ENCODE peak calls at places on chromosomes 2 and 18, in nine cellular contexts. T is OCI-LY7, V is cardiac fibroblast, Y is HCT116, U is suprapubic skin, C is foreskin fibroblast, M is sigmoid colon, G is right cardiac atrium, Q is neuronal stem cell. O is an unnamed sample.

GRCh38 chr18:43830905-43831304 is 553.6 kb upstream of the SYT4 start:
- DNase-seq in T (no peak), V (no peak), Y (no peak), U (no peak), C (peak; percentile 6), M (no peak), G (no peak), Q (no peak), O (no peak)

GRCh38 chr2:160087854-160088745 is 25.7 kb upstream of the PLA2R1 start:
- DNase-seq in T (peak; percentile 50), V (peak; percentile 68), Y (no peak), U (no peak), C (peak; percentile 29), M (no peak), G (no peak), Q (no peak), O (peak; percentile 5)

GRCh38 chr2:98460573-98461560 is 16.2 kb downstream of the INPP4A start:
- DNase-seq in T (peak; percentile 69), V (no peak), Y (no peak), U (no peak), C (no peak), M (peak; percentile 62), G (peak; percentile 75), Q (no peak), O (no peak)

GRCh38 chr2:61970807-61971556 is 65.5 kb downstream of the COMMD1 start:
- DNase-seq in T (no peak), V (no peak), Y (no peak), U (no peak), C (no peak), M (no peak), G (no peak), Q (no peak), O (no peak)

GRCh38 chr18:55763298-55763697 is 175.3 kb upstream of the TCF4 start:
- DNase-seq in T (no peak), V (peak; percentile 63), Y (no peak), U (no peak), C (peak; percentile 26), M (no peak), G (no peak), Q (no peak), O (no peak)

GRCh38 chr2:23066701-23067100 is 318.3 kb upstream of the KLHL29 start:
- DNase-seq in T (no peak), V (no peak), Y (no peak), U (no peak), C (no peak), M (no peak), G (no peak), Q (no peak), O (no peak)

GRCh38 chr2:146189541-146189940 is 1655.3 kb upstream of the ACVR2A start:
- DNase-seq in T (no peak), V (no peak), Y (no peak), U (no peak), C (no peak), M (no peak), G (no peak), Q (no peak), O (no peak)

GRCh38 chr18:10784596-10785202 is 258.9 kb downstream of the NAPG start:
- DNase-seq in T (peak; percentile 11), V (no peak), Y (no peak), U (no peak), C (no peak), M (no peak), G (no peak), Q (no peak), O (no peak)

GRCh38 chr2:201118957-201119848 is 3.2 kb downstream of the CFLAR start:
- DNase-seq in T (peak; percentile 67), V (peak; percentile 65), Y (peak; percentile 33), U (no peak), C (peak; percentile 58), M (no peak), G (no peak), Q (no peak), O (no peak)

GRCh38 chr2:201122276-201122675 is 6.3 kb downstream of the CFLAR start:
- DNase-seq in T (no peak), V (peak; percentile 78), Y (no peak), U (no peak), C (peak; percentile 30), M (no peak), G (peak; percentile 11), Q (no peak), O (no peak)

GRCh38 chr2:201118121-201118956 is 2.4 kb downstream of the CFLAR start:
- DNase-seq in T (peak; percentile 91), V (peak; percentile 90), Y (peak; percentile 86), U (peak; percentile 94), C (peak; percentile 90), M (peak; percentile 93), G (peak; percentile 93), Q (no peak), O (no peak)

GRCh38 chr2:201116959-201117734 is 1.2 kb downstream of the CFLAR start:
- DNase-seq in T (peak; percentile 89), V (peak; percentile 92), Y (peak; percentile 59), U (peak; percentile 90), C (peak; percentile 90), M (peak; percentile 90), G (no peak), Q (no peak), O (no peak)

DNA sequence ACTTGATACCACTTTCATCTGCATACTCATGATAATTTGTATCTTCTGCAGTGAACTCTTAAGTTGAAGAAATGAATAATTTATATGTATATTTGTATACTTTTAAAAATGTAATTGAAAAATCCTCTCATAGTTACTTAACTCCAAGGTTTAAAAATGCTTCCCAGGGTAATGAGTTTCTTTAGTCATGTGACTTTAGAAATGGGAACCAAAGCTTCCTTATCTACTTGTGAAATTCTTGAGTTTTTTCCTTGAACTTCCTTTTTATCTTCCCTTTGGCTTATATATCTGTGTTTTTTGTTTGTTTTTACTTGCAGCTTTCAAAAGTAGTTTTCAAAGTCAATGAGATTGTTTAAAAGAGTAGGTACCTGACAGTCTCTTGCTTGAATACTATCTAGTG is 4.5 kb downstream of the CFLAR start:
- DNase-seq in T (peak; percentile 8), V (no peak), Y (no peak), U (no peak), C (no peak), M (no peak), G (no peak), Q (no peak), O (no peak)
- H3K4me3 ChIP-seq in T (peak overlapping the region; percentile 81), V (no peak overlapping the region), Y (no peak overlapping the region), U (peak overlapping the region; percentile 94), C (peak overlapping the region; percentile 70), M (no peak overlapping the region), G (peak overlapping the region; percentile 77), Q (no peak overlapping the region), O (no peak overlapping the region)

DNA sequence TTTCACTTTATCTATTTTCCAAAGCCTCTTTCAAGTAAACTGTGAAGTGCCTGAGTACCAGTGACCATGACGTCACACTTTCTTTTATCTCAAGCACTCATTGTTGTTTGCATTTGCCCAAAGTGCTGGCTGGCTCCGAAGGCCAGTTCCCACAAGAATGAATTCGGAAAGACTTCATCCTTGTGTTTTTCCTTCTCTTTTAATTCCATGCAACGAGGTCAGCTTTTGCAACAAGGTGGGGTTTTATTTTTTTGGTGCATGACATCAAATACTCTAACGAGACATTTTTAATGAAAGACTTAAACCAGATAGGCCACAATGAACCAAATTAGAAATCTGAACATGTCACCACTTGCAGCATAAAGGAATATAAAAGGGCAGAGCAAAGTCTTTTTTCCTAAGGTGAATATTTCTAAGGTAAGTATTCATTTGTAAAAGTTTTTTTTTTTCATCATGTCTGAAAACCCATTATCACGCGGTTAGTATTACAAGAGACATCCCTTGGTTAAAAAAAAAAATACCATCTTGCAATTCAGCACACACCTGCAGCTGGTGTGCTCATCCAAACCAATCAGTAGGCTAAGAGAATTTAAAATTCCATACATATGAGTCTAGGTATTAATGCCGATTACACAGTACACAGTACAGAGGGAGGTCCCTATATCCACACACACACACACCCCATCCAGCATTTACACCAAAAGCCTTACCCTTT is 2.4 kb downstream of the ARL4C start:
- DNase-seq in T (peak; percentile 55), V (peak; percentile 20), Y (no peak), U (no peak), C (peak; percentile 54), M (peak; percentile 46), G (no peak), Q (peak; percentile 66), O (no peak)
- H3K4me3 ChIP-seq in T (peak overlapping the region; percentile 96), V (peak overlapping the region; percentile 70), Y (no peak overlapping the region), U (peak overlapping the region; percentile 70), C (peak overlapping the region; percentile 83), M (peak overlapping the region; percentile 48), G (peak overlapping the region; percentile 9), Q (peak overlapping the region; percentile 73), O (peak overlapping the region; percentile 21)

GRCh38 chr18:9103488-9103887 is 989 bp downstream of the NDUFV2 start:
- DNase-seq in T (peak; percentile 45), V (peak; percentile 53), Y (no peak), U (no peak), C (peak; percentile 36), M (no peak), G (no peak), Q (no peak), O (no peak)

GRCh38 chr18:9106800-9107574 is 4.5 kb downstream of the NDUFV2 start:
- DNase-seq in T (no peak), V (no peak), Y (no peak), U (no peak), C (no peak), M (no peak), G (no peak), Q (no peak), O (no peak)

GRCh38 chr18:9106094-9106493 is 3.6 kb downstream of the NDUFV2 start:
- DNase-seq in T (no peak), V (no peak), Y (no peak), U (no peak), C (no peak), M (no peak), G (no peak), Q (no peak), O (no peak)

GRCh38 chr18:9104244-9104901 is 1.9 kb downstream of the NDUFV2 start:
- DNase-seq in T (no peak), V (no peak), Y (no peak), U (no peak), C (no peak), M (no peak), G (no peak), Q (no peak), O (no peak)

DNA sequence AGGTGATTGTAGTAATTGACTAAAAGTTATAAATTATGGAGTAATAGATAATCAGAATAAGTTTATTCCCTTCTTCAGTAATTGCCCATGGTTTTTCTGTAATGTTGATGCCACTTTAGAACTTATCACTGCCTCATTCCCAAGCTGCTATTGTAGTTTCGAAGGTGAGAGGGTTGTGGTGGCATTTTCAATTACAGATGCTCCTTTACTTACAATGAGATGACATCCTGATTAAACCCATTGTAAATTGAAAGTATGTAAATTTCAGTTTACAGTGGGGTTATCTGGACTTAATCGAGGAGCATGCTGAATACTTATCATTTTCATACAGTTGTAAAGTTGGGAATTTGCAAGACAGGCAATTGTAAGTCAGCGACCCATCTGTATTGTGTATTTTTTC is 2.9 kb downstream of the NDUFV2 start:
- DNase-seq in T (no peak), V (no peak), Y (no peak), U (no peak), C (no peak), M (no peak), G (no peak), Q (no peak), O (no peak)
- H3K4me3 ChIP-seq in T (peak overlapping the region; percentile 93), V (no peak overlapping the region), Y (no peak overlapping the region), U (peak overlapping the region; percentile 57), C (peak overlapping the region; percentile 20), M (no peak overlapping the region), G (peak overlapping the region; percentile 97), Q (no peak overlapping the region), O (no peak overlapping the region)

DNA sequence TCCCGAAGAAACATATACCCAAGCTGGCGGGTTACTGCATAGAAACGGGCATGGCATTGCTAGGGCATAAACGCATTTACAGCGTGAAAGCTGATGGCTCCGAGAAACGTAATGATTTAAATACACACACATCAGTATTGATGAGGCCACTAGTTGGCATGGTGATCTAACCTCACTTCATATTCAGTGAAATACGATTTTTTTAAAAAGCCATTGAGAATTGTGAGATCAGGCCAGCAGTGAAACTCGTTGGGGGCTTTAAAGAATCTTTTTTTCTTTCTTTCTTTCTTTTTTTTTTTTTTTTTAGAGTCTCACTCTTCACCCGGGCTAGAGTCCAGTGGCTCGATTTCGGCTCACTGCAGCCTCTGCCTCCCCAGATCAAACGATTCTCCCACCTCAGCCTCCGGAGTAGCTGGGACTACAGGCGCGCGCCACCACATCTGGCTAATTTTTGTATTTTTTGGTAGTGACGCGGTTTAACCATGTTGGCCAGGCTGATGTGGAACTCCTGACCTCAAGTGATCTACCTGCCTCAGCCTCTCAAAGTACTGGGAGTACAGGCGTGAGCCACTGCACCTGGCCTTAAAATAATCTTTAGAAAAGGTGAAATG is 2.4 kb upstream of the SMAD7 start:
- DNase-seq in T (no peak), V (no peak), Y (no peak), U (no peak), C (no peak), M (no peak), G (peak; percentile 25), Q (no peak), O (no peak)
- H3K4me3 ChIP-seq in T (peak overlapping the region; percentile 69), V (peak overlapping the region; percentile 57), Y (peak overlapping the region; percentile 42), U (peak overlapping the region; percentile 92), C (peak overlapping the region; percentile 51), M (peak overlapping the region; percentile 52), G (peak overlapping the region; percentile 86), Q (peak overlapping the region; percentile 63), O (peak overlapping the region; percentile 59)

O was measured in iPS DF 6.9.